ENCODE peak calls at places on chromosome 12, in eight cellular contexts. N is lung, F is PC-9, K is cardiac fibroblast, T is HCT116, X is cardiac muscle cell, J is ascending aorta, Q is dorsolateral prefrontal cortex. M is an unnamed sample.

GRCh38 chr12:6946033-6946919 is 2.5 kb downstream of the C12orf57 start:
- DNase-seq in N (peak; percentile 93), Q (no peak), J (no peak), K (no peak), T (peak; percentile 96), F (peak; percentile 98), X (peak; percentile 39), M (no peak)

GRCh38 chr12:23843958-23844357 is 105.5 kb downstream of the SOX5 start:
- DNase-seq in X (no peak), N (no peak), F (no peak), K (no peak), T (no peak), Q (no peak), J (no peak), M (no peak)

GRCh38 chr12:132327351-132328171 is 1.8 kb downstream of the GALNT9 start:
- DNase-seq in J (no peak), K (peak; percentile 89), F (no peak), N (peak; percentile 46), X (peak; percentile 93), T (no peak), Q (peak; percentile 78), M (peak; percentile 24)

GRCh38 chr12:51368640-51369517 is 22.3 kb downstream of the GALNT6 start:
- DNase-seq in T (no peak), X (peak; percentile 90), F (no peak), K (peak; percentile 67), J (peak; percentile 36), N (peak; percentile 45), Q (no peak), M (no peak)

GRCh38 chr12:117333331-117334000 is 28.0 kb downstream of the NOS1 start:
- DNase-seq in N (no peak), J (no peak), Q (no peak), X (no peak), F (no peak), T (no peak), K (no peak), M (no peak)

GRCh38 chr12:14211829-14212455 is 153.5 kb upstream of the ATF7IP start:
- DNase-seq in X (no peak), N (no peak), F (no peak), T (no peak), J (no peak), Q (no peak), K (no peak), M (no peak)

GRCh38 chr12:68675098-68675842 is 11.5 kb upstream of the NUP107 start:
- DNase-seq in N (no peak), X (no peak), K (no peak), F (no peak), T (no peak), J (peak; percentile 19), Q (no peak), M (no peak)

GRCh38 chr12:109147954-109148353 is 31.6 kb downstream of the ACACB start:
- DNase-seq in K (peak; percentile 89), Q (no peak), N (peak; percentile 46), T (no peak), X (peak; percentile 90), F (no peak), J (no peak), M (no peak)

GRCh38 chr12:117850048-117850447 is 118.7 kb downstream of the KSR2 start:
- DNase-seq in F (no peak), K (peak; percentile 52), Q (no peak), T (peak; percentile 44), J (no peak), X (peak; percentile 57), N (no peak), M (no peak)

GRCh38 chr12:3744216-3744883 is 8.6 kb downstream of the CRACR2A start:
- DNase-seq in N (no peak), J (no peak), Q (no peak), X (no peak), T (no peak), F (peak; percentile 13), K (no peak), M (no peak)

GRCh38 chr12:68750506-68750905 is 4.5 kb downstream of the SLC35E3 start:
- DNase-seq in Q (no peak), K (no peak), T (no peak), J (no peak), X (no peak), F (no peak), N (no peak), M (no peak)

GRCh38 chr12:61781021-61781581 is 479.1 kb upstream of the USP15 start:
- DNase-seq in N (no peak), J (no peak), F (no peak), K (no peak), T (no peak), X (no peak), Q (no peak), M (no peak)

GRCh38 chr12:64946132-64946829 is 121.8 kb downstream of the TBC1D30 start:
- DNase-seq in Q (peak; percentile 87), J (no peak), F (no peak), N (no peak), T (no peak), X (peak; percentile 88), K (peak; percentile 84), M (no peak)

GRCh38 chr12:79407671-79408622 is 282.8 kb downstream of the PAWR start:
- DNase-seq in Q (no peak), J (no peak), T (peak; percentile 63), X (peak; percentile 94), K (peak; percentile 92), F (peak; percentile 70), N (peak; percentile 38), M (peak; percentile 77)

GRCh38 chr12:122322501-122322900 is 56.2 kb upstream of the VPS33A start:
- DNase-seq in N (no peak), F (no peak), J (no peak), X (peak; percentile 16), T (no peak), Q (no peak), K (peak; percentile 18), M (no peak)

GRCh38 chr12:131371580-131372475 is 339.1 kb upstream of the SFSWAP start:
- DNase-seq in X (no peak), F (no peak), T (no peak), Q (no peak), K (no peak), N (no peak), J (no peak), M (no peak)

DNA sequence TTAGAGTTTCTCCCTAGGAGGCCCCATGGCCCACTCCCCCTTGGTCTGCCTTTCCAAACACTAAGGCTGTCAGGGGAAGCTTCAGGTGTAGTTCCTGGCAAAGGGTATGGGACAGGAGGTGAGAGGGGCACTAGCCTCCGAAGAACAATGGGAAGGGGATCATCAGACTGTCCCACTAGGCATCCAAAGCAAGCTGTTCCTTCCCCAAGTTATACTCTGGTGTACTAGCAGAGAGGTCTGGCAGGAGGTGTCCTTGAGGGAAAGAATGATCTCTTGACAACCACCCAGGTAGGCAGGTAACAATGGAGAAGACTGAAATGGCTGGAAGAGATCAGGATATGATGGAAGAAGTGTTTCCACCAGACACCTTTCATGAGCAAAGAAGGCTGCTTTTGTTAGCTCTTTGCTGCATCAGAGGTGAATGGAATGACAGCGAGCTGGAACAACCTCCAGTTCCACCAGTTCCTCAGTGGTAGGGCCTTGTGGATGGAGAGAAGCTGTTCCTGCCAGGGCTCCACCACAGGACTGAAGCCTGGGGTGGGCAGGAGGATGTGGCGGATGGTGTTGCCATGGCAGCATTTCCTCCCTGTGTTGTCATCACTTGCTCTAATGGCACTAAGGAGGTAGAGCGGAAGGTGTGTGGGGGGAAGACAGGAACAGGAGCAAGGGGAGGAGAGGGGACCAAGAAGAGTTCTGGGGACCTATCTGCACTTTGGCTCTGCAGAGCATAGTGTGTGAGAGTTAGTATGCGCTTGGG is 2.3 kb upstream of the AGAP2 start:
- DNase-seq in J (peak; percentile 40), T (no peak), Q (no peak), F (no peak), N (no peak), K (no peak), X (no peak), M (no peak)
- H3K4me3 ChIP-seq in J (peak overlapping the region; percentile 37), T (peak overlapping the region; percentile 71), Q (no peak overlapping the region), F (no peak overlapping the region), N (no peak overlapping the region), K (no peak overlapping the region), X (no peak overlapping the region), M (no peak overlapping the region)

GRCh38 chr12:106953352-106954260 is 2.1 kb upstream of the TMEM263 start:
- DNase-seq in N (no peak), X (no peak), T (no peak), K (no peak), Q (no peak), J (no peak), F (no peak), M (no peak)

GRCh38 chr12:106954462-106955376 is 988 bp upstream of the TMEM263 start:
- DNase-seq in T (no peak), N (no peak), F (no peak), K (peak; percentile 39), X (peak; percentile 50), J (no peak), Q (peak; percentile 36), M (no peak)

GRCh38 chr12:106957617-106958016 is 1.9 kb downstream of the TMEM263 start:
- DNase-seq in N (no peak), X (no peak), K (no peak), F (no peak), Q (no peak), T (no peak), J (no peak), M (no peak)

GRCh38 chr12:106956048-106956935 is 585 bp downstream of the TMEM263 start:
- DNase-seq in X (peak; percentile 93), F (peak; percentile 46), J (peak; percentile 34), Q (peak; percentile 43), K (peak; percentile 92), T (peak; percentile 73), N (peak; percentile 68), M (peak; percentile 70)

GRCh38 chr12:106955377-106956047 is at the start of gene TMEM263:
- DNase-seq in K (peak; percentile 99), X (peak; percentile 99), N (peak; percentile 91), F (peak; percentile 59), Q (peak; percentile 82), J (peak; percentile 72), T (peak; percentile 45), M (peak; percentile 62)
- TF ChIP-seq CTCF in K (no peak), X (no peak), N (no peak), F (no peak), Q (no peak), J (no peak), T (no peak), M (no peak)

DNA sequence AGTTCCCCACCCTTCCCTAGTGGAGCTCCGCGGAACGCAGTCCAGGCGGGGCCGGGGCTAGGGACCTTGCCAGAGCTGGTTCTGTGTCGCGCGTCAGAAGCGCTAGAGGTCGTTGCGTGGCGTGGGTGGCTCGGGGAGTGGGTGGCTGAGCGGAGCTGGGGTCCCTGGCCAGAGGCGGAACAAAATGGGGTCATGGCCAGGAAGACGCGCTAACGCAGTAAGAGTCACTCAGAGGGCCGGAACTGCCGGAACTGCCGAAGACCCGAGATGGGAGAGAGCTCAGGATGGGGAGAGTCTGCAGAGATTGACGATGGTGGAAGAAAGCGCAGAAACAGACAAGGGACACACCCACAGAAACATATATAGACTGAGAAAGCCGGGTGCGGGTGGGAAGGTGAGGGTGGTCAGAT is 4.8 kb downstream of the DGKA start:
- DNase-seq in N (no peak), T (no peak), J (no peak), K (peak; percentile 25), Q (no peak), X (peak; percentile 21), F (no peak), M (no peak)
- H3K4me3 ChIP-seq in N (no peak overlapping the region), T (no peak overlapping the region), J (peak overlapping the region; percentile 43), K (peak overlapping the region; percentile 22), Q (peak overlapping the region; percentile 40), X (no peak overlapping the region), F (no peak overlapping the region), M (no peak overlapping the region)

DNA sequence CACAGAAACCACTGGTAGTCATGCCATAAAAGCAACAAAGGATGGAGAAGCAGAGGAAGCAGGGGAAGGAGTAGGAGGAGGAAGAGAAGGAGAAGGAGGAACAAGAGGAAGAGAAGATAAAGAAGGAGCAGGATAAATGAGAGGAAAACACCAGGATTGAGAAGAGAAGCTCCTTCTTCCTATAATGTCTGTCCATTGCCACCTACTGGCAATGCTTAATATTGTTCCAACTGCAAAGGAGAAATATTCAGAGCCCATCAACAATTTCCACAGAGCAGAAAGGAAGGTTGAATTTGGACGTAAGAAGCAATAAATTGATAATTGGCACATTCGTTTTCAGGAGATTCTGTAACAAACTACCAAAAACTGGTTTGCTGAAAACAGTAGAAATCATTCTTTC is 898.4 kb downstream of the SLC16A7 start:
- DNase-seq in J (no peak), F (no peak), N (no peak), X (peak; percentile 53), T (peak; percentile 31), K (peak; percentile 64), Q (no peak), M (peak; percentile 4)
- TF ChIP-seq CTCF in J (no peak), F (peak; percentile 72), N (no peak), X (peak; percentile 47), T (peak; percentile 55), K (peak; percentile 69), Q (peak; percentile 45), M (peak; percentile 49)

M was measured in AG04449.